ENCODE peak calls at places on chromosomes 3 and 15, in ten cellular contexts. Y is GM13977, B is GM23338, X is body of pancreas, T is AG04449, U is endothelial cell, G is prostate gland, Z is A673, E is RWPE1, A is fibroblast of the aortic adventitia. C is an unnamed sample.

GRCh38 chr3:150300847-150301517 is 107.1 kb upstream of the TSC22D2 start:
- DNase-seq in U (no peak), G (no peak), Y (no peak), E (no peak), X (no peak), T (no peak), Z (no peak), B (no peak), A (peak), C (no peak)

GRCh38 chr3:98962189-98962930 is 60.9 kb upstream of the DCBLD2 start:
- DNase-seq in G (no peak), Y (no peak), Z (no peak), U (no peak), T (peak), X (no peak), A (peak), B (no peak), E (peak), C (no peak)

GRCh38 chr3:127149621-127150310 is 43.2 kb upstream of the PRR23E start:
- DNase-seq in X (no peak), U (no peak), T (no peak), Z (no peak), E (no peak), Y (no peak), B (no peak), A (no peak), G (no peak), C (no peak)

GRCh38 chr15:62941719-62942118 is 100.8 kb upstream of the TPM1 start:
- DNase-seq in T (no peak), U (no peak), Y (no peak), E (no peak), G (no peak), B (no peak), A (no peak), X (no peak), Z (no peak), C (no peak)

GRCh38 chr3:24472358-24472757 is 22.3 kb downstream of the THRB start:
- DNase-seq in E (peak), G (no peak), X (no peak), Y (no peak), B (no peak), U (no peak), A (no peak), T (no peak), Z (no peak), C (no peak)

GRCh38 chr3:53194218-53195065 is 33.4 kb downstream of the PRKCD start:
- DNase-seq in X (peak), E (no peak), U (peak), T (no peak), Y (no peak), G (no peak), A (peak), Z (peak), B (peak), C (no peak)

GRCh38 chr3:177835008-177835407 is 637.7 kb upstream of the TBL1XR1 start:
- DNase-seq in B (no peak), T (no peak), E (peak), Z (peak), X (no peak), U (no peak), G (no peak), A (peak), Y (no peak), C (no peak)

GRCh38 chr15:78840661-78841060 is 29.4 kb upstream of the ADAMTS7 start:
- DNase-seq in E (no peak), B (no peak), Z (peak), T (no peak), A (no peak), G (no peak), U (no peak), Y (peak), X (no peak), C (no peak)

GRCh38 chr15:65092911-65093792 is 16.6 kb downstream of the KBTBD13 start:
- DNase-seq in T (no peak), G (no peak), U (no peak), E (no peak), X (no peak), Z (no peak), Y (no peak), B (no peak), A (no peak), C (no peak)

GRCh38 chr3:23874359-23875120 is 42.2 kb downstream of the NKIRAS1 start:
- DNase-seq in B (no peak), X (no peak), Z (no peak), T (peak), E (peak), Y (no peak), U (no peak), A (peak), G (no peak), C (no peak)

GRCh38 chr3:4976109-4976508 is 3.1 kb upstream of the BHLHE40 start:
- DNase-seq in T (no peak), X (peak), A (peak), E (no peak), Z (peak), U (peak), Y (no peak), B (peak), G (no peak), C (peak)

GRCh38 chr3:151499198-151499597 is 38.3 kb upstream of the IGSF10 start:
- DNase-seq in X (no peak), A (no peak), T (no peak), E (no peak), U (no peak), B (no peak), G (no peak), Z (no peak), Y (no peak), C (no peak)

GRCh38 chr15:99729920-99730319 is 3.3 kb downstream of the LYSMD4 start:
- DNase-seq in A (peak), T (no peak), G (peak), U (peak), X (peak), E (peak), Z (peak), B (peak), Y (no peak), C (no peak)

GRCh38 chr3:31523543-31523942 is 9.2 kb upstream of the STT3B start:
- DNase-seq in Z (peak), E (no peak), A (no peak), U (no peak), T (no peak), Y (no peak), B (no peak), G (no peak), X (no peak), C (no peak)

GRCh38 chr3:13102386-13103345 is 29.4 kb upstream of the IQSEC1 start:
- DNase-seq in Y (no peak), B (no peak), Z (no peak), E (no peak), T (no peak), G (no peak), A (no peak), X (no peak), U (no peak), C (no peak)

GRCh38 chr3:23865595-23866396 is 51.0 kb downstream of the NKIRAS1 start:
- DNase-seq in T (no peak), E (no peak), U (peak), X (peak), A (no peak), Y (peak), G (no peak), Z (no peak), B (peak), C (no peak)

GRCh38 chr15:30038667-30039523 is 43.9 kb upstream of the GOLGA8J start:
- DNase-seq in B (no peak), E (peak), G (no peak), T (no peak), Z (peak), A (no peak), Y (no peak), X (peak), U (no peak), C (no peak)

GRCh38 chr15:85131915-85132314 is 150.3 kb downstream of the PDE8A start:
- DNase-seq in U (no peak), G (no peak), B (no peak), Z (no peak), Y (no peak), X (no peak), T (no peak), A (no peak), E (no peak), C (no peak)

GRCh38 chr3:58095471-58096145 is 87.4 kb downstream of the FLNB start:
- DNase-seq in T (no peak), B (no peak), Y (no peak), A (no peak), Z (no peak), X (no peak), E (no peak), G (no peak), U (no peak), C (no peak)

GRCh38 chr3:194604837-194605236 is 28.4 kb downstream of the TMEM44 start:
- DNase-seq in X (no peak), G (no peak), T (no peak), A (no peak), Y (no peak), U (no peak), Z (no peak), E (no peak), B (no peak), C (no peak)

GRCh38 chr3:181712505-181713299 is 977 bp downstream of the SOX2 start:
- DNase-seq in A (no peak), X (no peak), U (peak), G (peak), E (peak), Z (peak), Y (no peak), T (no peak), B (no peak), C (peak)

GRCh38 chr3:136753112-136753939 is 1.1 kb upstream of the STAG1 start:
- DNase-seq in Y (no peak), G (no peak), U (no peak), B (no peak), A (no peak), E (no peak), T (no peak), Z (no peak), X (no peak), C (no peak)

GRCh38 chr3:149547413-149547812 is 72.9 kb downstream of the TM4SF4 start:
- DNase-seq in Y (no peak), Z (no peak), B (no peak), U (no peak), T (no peak), X (peak), G (no peak), A (peak), E (no peak), C (no peak)

GRCh38 chr3:47429476-47430270 is 46.1 kb downstream of the SCAP start:
- DNase-seq in A (no peak), T (no peak), B (no peak), X (no peak), U (no peak), Y (no peak), E (no peak), G (no peak), Z (no peak), C (no peak)

GRCh38 chr15:28099555-28100140 is 533 bp upstream of the OCA2 start:
- DNase-seq in Z (no peak), A (no peak), Y (no peak), X (peak), U (no peak), E (no peak), G (no peak), B (no peak), T (no peak), C (no peak)

GRCh38 chr3:169041677-169042171 is 621.8 kb downstream of the MECOM start:
- DNase-seq in B (peak), E (peak), Y (peak), A (peak), U (no peak), G (no peak), Z (peak), T (no peak), X (no peak), C (no peak)

GRCh38 chr3:194879991-194880939 is 194.6 kb downstream of the FAM43A start:
- DNase-seq in E (no peak), A (peak), Z (peak), U (no peak), T (no peak), G (peak), B (no peak), Y (no peak), X (peak), C (peak)

GRCh38 chr3:64049832-64050231 is 26.5 kb upstream of the PSMD6 start:
- DNase-seq in G (no peak), T (no peak), A (no peak), U (no peak), E (no peak), X (no peak), Z (no peak), B (peak), Y (no peak), C (no peak)

GRCh38 chr3:32256206-32256605 is 17.7 kb downstream of the CMTM8 start:
- DNase-seq in X (no peak), T (no peak), Z (no peak), G (no peak), U (no peak), A (no peak), B (no peak), E (no peak), Y (no peak), C (no peak)

GRCh38 chr3:193716155-193716554 is 123.1 kb downstream of the OPA1 start:
- DNase-seq in T (no peak), Y (no peak), G (no peak), U (no peak), X (no peak), A (no peak), Z (no peak), E (no peak), B (no peak), C (no peak)

GRCh38 chr3:51953445-51953844 is 1.7 kb upstream of the GPR62 start:
- DNase-seq in B (no peak), Z (peak), E (peak), T (peak), Y (no peak), A (peak), G (no peak), U (no peak), X (no peak), C (no peak)

GRCh38 chr3:126342991-126343661 is 14.1 kb downstream of the KLF15 start:
- DNase-seq in B (peak), Y (peak), A (peak), G (no peak), U (no peak), X (peak), Z (peak), T (no peak), E (peak), C (peak)

GRCh38 chr15:44427756-44428724 is 611 bp downstream of the CTDSPL2 start:
- DNase-seq in X (peak), Y (no peak), U (peak), A (peak), Z (peak), B (peak), G (peak), E (peak), T (no peak), C (peak)
- TF ChIP-seq CTCF in X (no peak), Y (no peak), U (no peak), A (peak), Z (peak), B (no peak), G (no peak), E (no peak), T (no peak), C (no peak)

DNA sequence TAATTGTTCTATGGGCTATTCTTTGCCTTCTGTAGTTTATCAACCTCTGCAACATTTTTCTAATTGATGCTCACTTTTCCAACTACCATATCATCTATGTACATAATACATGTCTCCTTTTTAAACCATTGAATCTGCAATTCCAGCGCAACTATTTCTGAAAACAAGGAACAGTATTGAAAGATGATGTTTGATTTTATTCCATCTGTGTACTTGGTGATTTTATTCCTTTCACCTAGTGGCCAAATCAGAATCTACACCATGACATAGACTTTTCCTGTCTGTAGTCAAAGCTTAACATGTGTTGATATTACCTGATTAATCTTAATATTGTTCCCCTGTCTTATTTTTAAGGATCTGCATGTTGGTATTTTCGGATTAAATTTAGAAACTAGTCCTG is 13.0 kb downstream of the NKTR start:
- DNase-seq in X (no peak), Z (no peak), E (no peak), G (no peak), Y (no peak), U (no peak), T (no peak), B (peak), A (no peak), C (no peak)
- TF ChIP-seq CTCF in X (peak), Z (peak), E (peak), G (no peak), Y (peak), U (peak), T (peak), B (no peak), A (peak), C (peak)

DNA sequence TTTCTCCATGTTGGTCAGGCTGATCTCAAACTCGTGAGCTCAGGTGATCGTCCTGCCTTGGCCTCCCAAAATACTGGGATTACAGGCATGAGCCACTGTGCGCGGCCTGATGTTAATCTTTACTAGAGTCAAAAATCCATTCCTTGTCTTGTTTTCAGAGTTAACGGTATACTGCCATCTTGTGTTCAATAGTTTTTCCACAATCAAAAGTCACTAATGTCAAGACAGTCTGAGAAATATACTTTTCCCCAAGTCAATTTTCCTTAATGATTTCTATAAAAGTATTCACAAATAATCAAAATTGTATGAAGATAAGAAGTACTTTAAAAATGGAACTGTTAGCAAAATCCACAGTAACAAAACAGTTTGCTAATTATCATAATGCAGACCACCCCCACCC is 8.5 kb downstream of the CRBN start:
- DNase-seq in U (no peak), T (no peak), X (no peak), G (no peak), B (peak), A (peak), Z (peak), E (no peak), Y (no peak), C (no peak)
- TF ChIP-seq CTCF in U (peak), T (peak), X (peak), G (no peak), B (peak), A (peak), Z (peak), E (peak), Y (peak), C (peak)

GRCh38 chr15:38859574-38859973 is 295.0 kb upstream of the RASGRP1 start:
- DNase-seq in T (no peak), E (no peak), X (no peak), Y (no peak), B (no peak), U (no peak), A (no peak), G (no peak), Z (no peak), C (no peak)

GRCh38 chr15:38854506-38854905 is 289.9 kb upstream of the RASGRP1 start:
- DNase-seq in A (no peak), Y (no peak), T (no peak), Z (no peak), U (no peak), B (no peak), X (no peak), E (no peak), G (no peak), C (no peak)

GRCh38 chr15:38857814-38858213 is 293.2 kb upstream of the RASGRP1 start:
- DNase-seq in T (no peak), X (no peak), B (no peak), Z (no peak), U (no peak), E (no peak), G (no peak), Y (no peak), A (no peak), C (no peak)

GRCh38 chr15:38853608-38854007 is 289.0 kb upstream of the RASGRP1 start:
- DNase-seq in B (peak), U (peak), Y (peak), Z (peak), T (no peak), E (peak), G (no peak), X (no peak), A (no peak), C (peak)
- TF ChIP-seq CTCF in B (peak), U (no peak), Y (peak), Z (peak), T (peak), E (peak), G (no peak), X (no peak), A (peak), C (no peak)

C was measured in glutamatergic neuron.